ENCODE peak calls at places on chromosome 5, in four cellular contexts. T is PC-3, I is PC-9, W is hepatocyte. U is an unnamed sample.
A peak's percentile ranks its signal among the peaks of the same experiment; 100 is the strongest.

GRCh38 chr5:98880598-98880997 is 48.2 kb downstream of the CHD1 start:
- DNase-seq in T (no peak), I (no peak), W (no peak), U (no peak)

GRCh38 chr5:16160706-16161105 is 18.9 kb downstream of the MARCHF11 start:
- DNase-seq in T (peak; percentile 77), I (peak; percentile 35), W (peak; percentile 82), U (peak; percentile 74)

GRCh38 chr5:15452780-15453179 is 47.2 kb upstream of the FBXL7 start:
- DNase-seq in T (no peak), I (no peak), W (no peak), U (no peak)

GRCh38 chr5:129857124-129857523 is 47.1 kb upstream of the CHSY3 start:
- DNase-seq in T (no peak), I (no peak), W (no peak), U (no peak)

GRCh38 chr5:80245986-80246781 is 9.7 kb downstream of the SERINC5 start:
- DNase-seq in T (no peak), I (no peak), W (no peak), U (no peak)

GRCh38 chr5:132411382-132411925 is 41.9 kb downstream of the SLC22A5 start:
- DNase-seq in T (peak; percentile 71), I (peak; percentile 83), W (peak; percentile 33), U (no peak)

GRCh38 chr5:7970816-7971215 is 101.9 kb downstream of the MTRR start:
- DNase-seq in T (no peak), I (no peak), W (no peak), U (no peak)

GRCh38 chr5:59799668-59800374 is 93.7 kb downstream of the PDE4D start:
- DNase-seq in T (peak; percentile 72), I (peak; percentile 28), W (peak; percentile 65), U (peak; percentile 73)

GRCh38 chr5:170809551-170809950 is 26.0 kb downstream of the GABRP start:
- DNase-seq in T (peak; percentile 59), I (no peak), W (peak; percentile 67), U (peak; percentile 3)

GRCh38 chr5:148809781-148810524 is 16.5 kb upstream of the ADRB2 start:
- DNase-seq in T (peak; percentile 48), I (no peak), W (no peak), U (no peak)

GRCh38 chr5:9284781-9285307 is 261.0 kb downstream of the SEMA5A start:
- DNase-seq in T (no peak), I (no peak), W (no peak), U (no peak)

GRCh38 chr5:159971931-159972461 is 36.9 kb upstream of the TTC1 start:
- DNase-seq in T (no peak), I (peak; percentile 48), W (peak; percentile 73), U (no peak)

GRCh38 chr5:14258840-14259239 is 115.7 kb downstream of the TRIO start:
- DNase-seq in T (no peak), I (no peak), W (no peak), U (no peak)

GRCh38 chr5:126274396-126274795 is 148.8 kb upstream of the GRAMD2B start:
- DNase-seq in T (peak; percentile 39), I (no peak), W (no peak), U (no peak)

GRCh38 chr5:158010831-158011230 is 151.9 kb upstream of the CLINT1 start:
- DNase-seq in T (no peak), I (no peak), W (no peak), U (no peak)

DNA sequence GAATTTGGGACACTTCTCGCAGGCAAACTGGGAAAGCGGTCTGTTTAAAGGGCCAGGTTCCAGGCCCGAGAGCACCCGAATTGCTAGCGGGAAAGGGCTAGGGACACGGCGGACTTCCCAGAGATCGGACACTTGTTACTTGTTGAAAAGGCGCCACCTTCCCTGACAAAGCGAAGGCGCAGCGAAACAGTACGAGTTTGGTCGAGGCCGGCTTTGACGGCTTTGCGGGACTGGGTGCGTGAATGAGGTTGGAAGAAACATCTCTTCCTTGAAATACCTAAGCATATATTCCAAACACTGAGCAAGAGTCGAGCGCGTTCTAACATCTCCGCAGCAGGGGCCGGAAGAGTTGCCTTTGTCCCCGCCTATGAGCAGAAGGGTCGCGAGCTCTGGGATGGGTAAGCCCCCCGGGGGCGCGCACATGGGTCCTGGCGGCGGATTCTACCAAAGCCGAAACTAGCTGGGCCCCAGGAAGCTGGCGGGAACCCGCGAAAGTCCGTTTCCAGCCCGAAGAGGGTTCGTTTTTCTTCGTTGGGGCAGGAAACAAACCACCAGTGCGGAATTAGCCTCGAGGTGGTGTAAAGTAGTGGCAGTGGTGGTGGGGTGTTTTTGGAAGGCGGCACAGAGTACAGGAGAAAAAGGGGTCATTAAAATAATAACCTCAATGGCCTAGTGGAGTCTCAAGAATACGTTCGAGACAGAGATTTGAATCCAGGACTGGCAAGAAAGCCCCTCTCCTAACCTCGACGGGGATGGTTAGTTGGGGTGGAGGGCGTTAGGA is 1.5 kb downstream of the GDNF start:
- DNase-seq in T (peak; percentile 40), I (no peak), W (peak; percentile 47), U (peak; percentile 75)
- TF ChIP-seq EZH2 in T (no peak), I (no peak), W (no peak), U (no peak)

GRCh38 chr5:29218829-29219228 is 1974.7 kb upstream of the CDH6 start:
- DNase-seq in T (no peak), I (no peak), W (no peak), U (peak; percentile 1)
- TF ChIP-seq EZH2 in T (no peak), I (no peak), W (no peak), U (no peak)

GRCh38 chr5:73447234-73448071 is 1.1 kb downstream of the FOXD1 start:
- DNase-seq in T (peak; percentile 38), I (peak; percentile 53), W (peak; percentile 54), U (peak; percentile 61)
- TF ChIP-seq EZH2 in T (no peak), I (no peak), W (no peak), U (no peak)

GRCh38 chr5:143146161-143146560 is 257.3 kb downstream of the NR3C1 start:
- DNase-seq in T (no peak), I (no peak), W (no peak), U (no peak)

GRCh38 chr5:143147382-143147781 is 256.1 kb downstream of the NR3C1 start:
- DNase-seq in T (no peak), I (no peak), W (no peak), U (no peak)

GRCh38 chr5:143149759-143150158 is 253.7 kb downstream of the NR3C1 start:
- DNase-seq in T (no peak), I (no peak), W (no peak), U (no peak)

GRCh38 chr5:143148461-143149170 is 254.9 kb downstream of the NR3C1 start:
- DNase-seq in T (no peak), I (no peak), W (peak; percentile 52), U (no peak)

DNA sequence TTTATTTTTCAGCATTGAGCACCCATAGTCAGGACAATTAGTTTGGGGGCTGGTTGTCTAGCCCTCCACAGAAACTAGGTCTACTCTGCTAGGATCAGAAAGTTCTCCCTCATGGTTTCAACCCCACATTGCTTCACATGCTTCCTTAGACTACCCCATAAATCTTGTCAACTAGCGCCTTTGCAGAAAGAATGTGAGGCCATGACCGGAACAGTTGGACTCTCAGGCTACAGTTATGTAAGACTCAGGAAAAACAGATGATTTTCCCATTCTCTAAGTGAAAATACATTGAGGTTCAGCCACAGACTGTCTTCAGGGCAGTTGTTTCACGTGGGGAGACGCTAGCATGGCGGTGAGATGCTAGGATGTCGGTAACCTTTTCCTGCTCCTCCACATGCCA is 255.6 kb downstream of the NR3C1 start:
- DNase-seq in T (no peak), I (no peak), W (no peak), U (no peak)
- TF ChIP-seq EZH2 in T (no peak), I (no peak), W (no peak), U (no peak)

GRCh38 chr5:76715734-76716455 is at the start of gene F2R:
- DNase-seq in T (peak; percentile 38), I (peak; percentile 30), W (peak; percentile 83), U (peak; percentile 90)
- TF ChIP-seq EZH2 in T (no peak), I (no peak), W (no peak), U (no peak)

GRCh38 chr5:55232194-55232984 is 1.0 kb downstream of the CCNO start:
- DNase-seq in T (peak; percentile 61), I (peak; percentile 52), W (peak; percentile 23), U (peak; percentile 52)

GRCh38 chr5:55231476-55232193 is 1.8 kb downstream of the CCNO start:
- DNase-seq in T (no peak), I (no peak), W (peak; percentile 34), U (no peak)

GRCh38 chr5:55236800-55237199 is 3.4 kb upstream of the CCNO start:
- DNase-seq in T (no peak), I (no peak), W (no peak), U (no peak)

GRCh38 chr5:55232985-55233928 is at the start of gene CCNO:
- DNase-seq in T (peak; percentile 84), I (peak; percentile 86), W (peak; percentile 80), U (peak; percentile 95)

GRCh38 chr5:55234171-55234700 is 828 bp upstream of the CCNO start:
- DNase-seq in T (peak; percentile 48), I (peak; percentile 45), W (peak; percentile 25), U (peak; percentile 49)
- TF ChIP-seq EZH2 in T (no peak), I (no peak), W (no peak), U (no peak)

DNA sequence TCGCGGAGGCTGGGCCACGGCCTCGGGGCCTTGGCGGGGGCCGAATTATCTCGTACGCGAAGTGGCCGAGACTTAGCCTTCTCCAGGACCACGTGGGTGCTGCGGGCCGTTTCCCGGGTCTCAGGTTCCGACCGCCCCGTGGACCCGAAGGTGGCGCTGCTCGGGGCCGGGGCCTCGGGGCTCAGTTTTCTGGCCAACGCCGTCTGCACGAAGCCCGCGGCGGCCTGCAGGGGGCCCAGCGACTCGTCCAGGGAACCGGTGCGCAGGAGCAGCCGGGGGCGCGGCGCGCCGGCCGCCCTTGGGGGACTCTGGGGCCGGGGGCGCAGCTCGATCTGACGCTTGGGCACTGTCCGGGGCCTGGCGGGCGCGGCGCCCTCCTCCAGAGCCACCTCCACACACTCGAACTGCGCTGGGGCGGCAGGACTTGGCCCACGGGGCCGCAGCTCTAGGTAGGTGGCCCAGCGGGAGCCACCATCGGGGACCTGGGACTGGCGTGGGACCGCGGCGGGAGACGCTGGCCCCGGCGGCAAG is 716 bp downstream of the PROB1 start:
- DNase-seq in T (no peak), I (no peak), W (peak; percentile 77), U (peak; percentile 62)
- TF ChIP-seq EZH2 in T (no peak), I (no peak), W (peak; percentile 80), U (no peak)

GRCh38 chr5:140128376-140128775 is 2.6 kb downstream of the IGIP start:
- DNase-seq in T (no peak), I (no peak), W (no peak), U (no peak)
- TF ChIP-seq EZH2 in T (no peak), I (no peak), W (no peak), U (no peak)

U was measured in A673.